ENCODE peak calls at places on chromosomes 12 and 14, in nine cellular contexts. One of them, this sample, is unnamed.
A peak's percentile ranks its signal among the peaks of the same experiment; 100 is the strongest.

GRCh38 chr12:77133566-77133965 is 68.2 kb upstream of the E2F7 start:
- DNase-seq in pulmonary artery endothelial cell: no peak
- DNase-seq in stimulated activated naive B cell treated with anti-CD40 and anti-IgM and Interleukin-4, amounts not matched to agents 10 μg/mL and 1 μg/mL and 100 μg/mL, for 72 hours: no peak
- DNase-seq in CD4-positive, alpha-beta T cell: no peak
- DNase-seq in GDM1: no peak
- DNase-seq in mesothelial cell of epicardium: peak; percentile 61
- DNase-seq in Daoy: peak; percentile 72
- DNase-seq in stimulated activated CD4-positive, alpha-beta T cell treated with anti-CD3 and anti-CD28 coated beads, Interleukin-4, amount 100 ng/mL, for 1 hour: peak; percentile 8
- DNase-seq in stimulated activated CD8-positive, alpha-beta memory T cell treated with anti-CD3 and anti-CD28 coated beads, Interleukin-12 subunit alpha, Interleukin-12 subunit beta, amount 100 ng/mL, for 4 hours: no peak
- DNase-seq in this sample: peak; percentile 63

GRCh38 chr12:24109381-24110039 is 160.0 kb upstream of the SOX5 start:
- DNase-seq in pulmonary artery endothelial cell: no peak
- DNase-seq in stimulated activated naive B cell treated with anti-CD40 and anti-IgM and Interleukin-4, amounts not matched to agents 10 μg/mL and 1 μg/mL and 100 μg/mL, for 72 hours: no peak
- DNase-seq in CD4-positive, alpha-beta T cell: no peak
- DNase-seq in GDM1: no peak
- DNase-seq in mesothelial cell of epicardium: no peak
- DNase-seq in Daoy: no peak
- DNase-seq in stimulated activated CD4-positive, alpha-beta T cell treated with anti-CD3 and anti-CD28 coated beads, Interleukin-4, amount 100 ng/mL, for 1 hour: no peak
- DNase-seq in stimulated activated CD8-positive, alpha-beta memory T cell treated with anti-CD3 and anti-CD28 coated beads, Interleukin-12 subunit alpha, Interleukin-12 subunit beta, amount 100 ng/mL, for 4 hours: no peak
- DNase-seq in this sample: no peak

GRCh38 chr14:100784523-100785337 is 41.2 kb upstream of the MEG3 start:
- DNase-seq in pulmonary artery endothelial cell: no peak
- DNase-seq in stimulated activated naive B cell treated with anti-CD40 and anti-IgM and Interleukin-4, amounts not matched to agents 10 μg/mL and 1 μg/mL and 100 μg/mL, for 72 hours: no peak
- DNase-seq in CD4-positive, alpha-beta T cell: no peak
- DNase-seq in GDM1: no peak
- DNase-seq in mesothelial cell of epicardium: no peak
- DNase-seq in Daoy: no peak
- DNase-seq in stimulated activated CD4-positive, alpha-beta T cell treated with anti-CD3 and anti-CD28 coated beads, Interleukin-4, amount 100 ng/mL, for 1 hour: no peak
- DNase-seq in stimulated activated CD8-positive, alpha-beta memory T cell treated with anti-CD3 and anti-CD28 coated beads, Interleukin-12 subunit alpha, Interleukin-12 subunit beta, amount 100 ng/mL, for 4 hours: no peak
- DNase-seq in this sample: no peak

GRCh38 chr12:111596985-111597730 is 2.0 kb downstream of the ATXN2 start:
- DNase-seq in pulmonary artery endothelial cell: peak; percentile 30
- DNase-seq in stimulated activated naive B cell treated with anti-CD40 and anti-IgM and Interleukin-4, amounts not matched to agents 10 μg/mL and 1 μg/mL and 100 μg/mL, for 72 hours: peak; percentile 7
- DNase-seq in CD4-positive, alpha-beta T cell: peak; percentile 4
- DNase-seq in GDM1: peak; percentile 56
- DNase-seq in mesothelial cell of epicardium: no peak
- DNase-seq in Daoy: peak; percentile 81
- DNase-seq in stimulated activated CD4-positive, alpha-beta T cell treated with anti-CD3 and anti-CD28 coated beads, Interleukin-4, amount 100 ng/mL, for 1 hour: peak; percentile 23
- DNase-seq in stimulated activated CD8-positive, alpha-beta memory T cell treated with anti-CD3 and anti-CD28 coated beads, Interleukin-12 subunit alpha, Interleukin-12 subunit beta, amount 100 ng/mL, for 4 hours: no peak
- DNase-seq in this sample: no peak

GRCh38 chr12:53053223-53054111 is 3.6 kb downstream of the TNS2 start:
- DNase-seq in pulmonary artery endothelial cell: no peak
- DNase-seq in stimulated activated naive B cell treated with anti-CD40 and anti-IgM and Interleukin-4, amounts not matched to agents 10 μg/mL and 1 μg/mL and 100 μg/mL, for 72 hours: peak; percentile 33
- DNase-seq in CD4-positive, alpha-beta T cell: peak; percentile 60
- DNase-seq in GDM1: no peak
- DNase-seq in mesothelial cell of epicardium: peak; percentile 72
- DNase-seq in Daoy: peak; percentile 19
- DNase-seq in stimulated activated CD4-positive, alpha-beta T cell treated with anti-CD3 and anti-CD28 coated beads, Interleukin-4, amount 100 ng/mL, for 1 hour: peak; percentile 53
- DNase-seq in stimulated activated CD8-positive, alpha-beta memory T cell treated with anti-CD3 and anti-CD28 coated beads, Interleukin-12 subunit alpha, Interleukin-12 subunit beta, amount 100 ng/mL, for 4 hours: no peak
- DNase-seq in this sample: peak; percentile 73

GRCh38 chr12:8699714-8700113 is 1.9 kb downstream of the RIMKLB start:
- DNase-seq in pulmonary artery endothelial cell: no peak
- DNase-seq in stimulated activated naive B cell treated with anti-CD40 and anti-IgM and Interleukin-4, amounts not matched to agents 10 μg/mL and 1 μg/mL and 100 μg/mL, for 72 hours: no peak
- DNase-seq in CD4-positive, alpha-beta T cell: no peak
- DNase-seq in GDM1: no peak
- DNase-seq in mesothelial cell of epicardium: no peak
- DNase-seq in Daoy: no peak
- DNase-seq in stimulated activated CD4-positive, alpha-beta T cell treated with anti-CD3 and anti-CD28 coated beads, Interleukin-4, amount 100 ng/mL, for 1 hour: no peak
- DNase-seq in stimulated activated CD8-positive, alpha-beta memory T cell treated with anti-CD3 and anti-CD28 coated beads, Interleukin-12 subunit alpha, Interleukin-12 subunit beta, amount 100 ng/mL, for 4 hours: no peak
- DNase-seq in this sample: no peak

GRCh38 chr12:102950950-102951490 is 6.5 kb upstream of the ASCL1 start:
- DNase-seq in pulmonary artery endothelial cell: no peak
- DNase-seq in stimulated activated naive B cell treated with anti-CD40 and anti-IgM and Interleukin-4, amounts not matched to agents 10 μg/mL and 1 μg/mL and 100 μg/mL, for 72 hours: no peak
- DNase-seq in CD4-positive, alpha-beta T cell: no peak
- DNase-seq in GDM1: no peak
- DNase-seq in mesothelial cell of epicardium: no peak
- DNase-seq in Daoy: no peak
- DNase-seq in stimulated activated CD4-positive, alpha-beta T cell treated with anti-CD3 and anti-CD28 coated beads, Interleukin-4, amount 100 ng/mL, for 1 hour: no peak
- DNase-seq in stimulated activated CD8-positive, alpha-beta memory T cell treated with anti-CD3 and anti-CD28 coated beads, Interleukin-12 subunit alpha, Interleukin-12 subunit beta, amount 100 ng/mL, for 4 hours: no peak
- DNase-seq in this sample: no peak

GRCh38 chr12:86256169-86256568 is at the start of gene MGAT4C:
- DNase-seq in pulmonary artery endothelial cell: no peak
- DNase-seq in stimulated activated naive B cell treated with anti-CD40 and anti-IgM and Interleukin-4, amounts not matched to agents 10 μg/mL and 1 μg/mL and 100 μg/mL, for 72 hours: no peak
- DNase-seq in CD4-positive, alpha-beta T cell: no peak
- DNase-seq in GDM1: no peak
- DNase-seq in mesothelial cell of epicardium: no peak
- DNase-seq in Daoy: no peak
- DNase-seq in stimulated activated CD4-positive, alpha-beta T cell treated with anti-CD3 and anti-CD28 coated beads, Interleukin-4, amount 100 ng/mL, for 1 hour: no peak
- DNase-seq in stimulated activated CD8-positive, alpha-beta memory T cell treated with anti-CD3 and anti-CD28 coated beads, Interleukin-12 subunit alpha, Interleukin-12 subunit beta, amount 100 ng/mL, for 4 hours: no peak
- DNase-seq in this sample: no peak

GRCh38 chr14:69464829-69465228 is 19.7 kb upstream of the PLEKHD1 start:
- DNase-seq in pulmonary artery endothelial cell: peak; percentile 87
- DNase-seq in stimulated activated naive B cell treated with anti-CD40 and anti-IgM and Interleukin-4, amounts not matched to agents 10 μg/mL and 1 μg/mL and 100 μg/mL, for 72 hours: no peak
- DNase-seq in CD4-positive, alpha-beta T cell: no peak
- DNase-seq in GDM1: no peak
- DNase-seq in mesothelial cell of epicardium: no peak
- DNase-seq in Daoy: peak; percentile 96
- DNase-seq in stimulated activated CD4-positive, alpha-beta T cell treated with anti-CD3 and anti-CD28 coated beads, Interleukin-4, amount 100 ng/mL, for 1 hour: no peak
- DNase-seq in stimulated activated CD8-positive, alpha-beta memory T cell treated with anti-CD3 and anti-CD28 coated beads, Interleukin-12 subunit alpha, Interleukin-12 subunit beta, amount 100 ng/mL, for 4 hours: no peak
- DNase-seq in this sample: no peak

GRCh38 chr12:10016881-10017280 is 6.5 kb downstream of the CLEC12B start:
- DNase-seq in pulmonary artery endothelial cell: peak; percentile 79
- DNase-seq in stimulated activated naive B cell treated with anti-CD40 and anti-IgM and Interleukin-4, amounts not matched to agents 10 μg/mL and 1 μg/mL and 100 μg/mL, for 72 hours: no peak
- DNase-seq in CD4-positive, alpha-beta T cell: no peak
- DNase-seq in GDM1: no peak
- DNase-seq in mesothelial cell of epicardium: no peak
- DNase-seq in Daoy: no peak
- DNase-seq in stimulated activated CD4-positive, alpha-beta T cell treated with anti-CD3 and anti-CD28 coated beads, Interleukin-4, amount 100 ng/mL, for 1 hour: no peak
- DNase-seq in stimulated activated CD8-positive, alpha-beta memory T cell treated with anti-CD3 and anti-CD28 coated beads, Interleukin-12 subunit alpha, Interleukin-12 subunit beta, amount 100 ng/mL, for 4 hours: no peak
- DNase-seq in this sample: no peak

GRCh38 chr14:102825307-102826095 is 48.3 kb downstream of the TRAF3 start:
- DNase-seq in pulmonary artery endothelial cell: no peak
- DNase-seq in stimulated activated naive B cell treated with anti-CD40 and anti-IgM and Interleukin-4, amounts not matched to agents 10 μg/mL and 1 μg/mL and 100 μg/mL, for 72 hours: no peak
- DNase-seq in CD4-positive, alpha-beta T cell: no peak
- DNase-seq in GDM1: no peak
- DNase-seq in mesothelial cell of epicardium: no peak
- DNase-seq in Daoy: no peak
- DNase-seq in stimulated activated CD4-positive, alpha-beta T cell treated with anti-CD3 and anti-CD28 coated beads, Interleukin-4, amount 100 ng/mL, for 1 hour: no peak
- DNase-seq in stimulated activated CD8-positive, alpha-beta memory T cell treated with anti-CD3 and anti-CD28 coated beads, Interleukin-12 subunit alpha, Interleukin-12 subunit beta, amount 100 ng/mL, for 4 hours: no peak
- DNase-seq in this sample: no peak

GRCh38 chr12:7981446-7981845 is 45.5 kb upstream of the SLC2A3 start:
- DNase-seq in pulmonary artery endothelial cell: no peak
- DNase-seq in stimulated activated naive B cell treated with anti-CD40 and anti-IgM and Interleukin-4, amounts not matched to agents 10 μg/mL and 1 μg/mL and 100 μg/mL, for 72 hours: no peak
- DNase-seq in CD4-positive, alpha-beta T cell: no peak
- DNase-seq in GDM1: no peak
- DNase-seq in mesothelial cell of epicardium: no peak
- DNase-seq in Daoy: no peak
- DNase-seq in stimulated activated CD4-positive, alpha-beta T cell treated with anti-CD3 and anti-CD28 coated beads, Interleukin-4, amount 100 ng/mL, for 1 hour: no peak
- DNase-seq in stimulated activated CD8-positive, alpha-beta memory T cell treated with anti-CD3 and anti-CD28 coated beads, Interleukin-12 subunit alpha, Interleukin-12 subunit beta, amount 100 ng/mL, for 4 hours: no peak
- DNase-seq in this sample: no peak

GRCh38 chr12:1457901-1458300 is 136.5 kb downstream of the FBXL14 start:
- DNase-seq in pulmonary artery endothelial cell: no peak
- DNase-seq in stimulated activated naive B cell treated with anti-CD40 and anti-IgM and Interleukin-4, amounts not matched to agents 10 μg/mL and 1 μg/mL and 100 μg/mL, for 72 hours: no peak
- DNase-seq in CD4-positive, alpha-beta T cell: no peak
- DNase-seq in GDM1: no peak
- DNase-seq in mesothelial cell of epicardium: no peak
- DNase-seq in Daoy: peak; percentile 51
- DNase-seq in stimulated activated CD4-positive, alpha-beta T cell treated with anti-CD3 and anti-CD28 coated beads, Interleukin-4, amount 100 ng/mL, for 1 hour: no peak
- DNase-seq in stimulated activated CD8-positive, alpha-beta memory T cell treated with anti-CD3 and anti-CD28 coated beads, Interleukin-12 subunit alpha, Interleukin-12 subunit beta, amount 100 ng/mL, for 4 hours: no peak
- DNase-seq in this sample: no peak

GRCh38 chr12:57046947-57047890 is 2.7 kb downstream of the MYO1A start:
- DNase-seq in pulmonary artery endothelial cell: no peak
- DNase-seq in stimulated activated naive B cell treated with anti-CD40 and anti-IgM and Interleukin-4, amounts not matched to agents 10 μg/mL and 1 μg/mL and 100 μg/mL, for 72 hours: peak; percentile 17
- DNase-seq in CD4-positive, alpha-beta T cell: no peak
- DNase-seq in GDM1: no peak
- DNase-seq in mesothelial cell of epicardium: no peak
- DNase-seq in Daoy: no peak
- DNase-seq in stimulated activated CD4-positive, alpha-beta T cell treated with anti-CD3 and anti-CD28 coated beads, Interleukin-4, amount 100 ng/mL, for 1 hour: no peak
- DNase-seq in stimulated activated CD8-positive, alpha-beta memory T cell treated with anti-CD3 and anti-CD28 coated beads, Interleukin-12 subunit alpha, Interleukin-12 subunit beta, amount 100 ng/mL, for 4 hours: peak; percentile 5
- DNase-seq in this sample: no peak

GRCh38 chr12:119115296-119115905 is 63.3 kb upstream of the HSPB8 start:
- DNase-seq in pulmonary artery endothelial cell: no peak
- DNase-seq in stimulated activated naive B cell treated with anti-CD40 and anti-IgM and Interleukin-4, amounts not matched to agents 10 μg/mL and 1 μg/mL and 100 μg/mL, for 72 hours: no peak
- DNase-seq in CD4-positive, alpha-beta T cell: no peak
- DNase-seq in GDM1: no peak
- DNase-seq in mesothelial cell of epicardium: peak; percentile 57
- DNase-seq in Daoy: peak; percentile 44
- DNase-seq in stimulated activated CD4-positive, alpha-beta T cell treated with anti-CD3 and anti-CD28 coated beads, Interleukin-4, amount 100 ng/mL, for 1 hour: no peak
- DNase-seq in stimulated activated CD8-positive, alpha-beta memory T cell treated with anti-CD3 and anti-CD28 coated beads, Interleukin-12 subunit alpha, Interleukin-12 subunit beta, amount 100 ng/mL, for 4 hours: no peak
- DNase-seq in this sample: peak; percentile 54

GRCh38 chr14:101195309-101195724 is 291.8 kb upstream of the RTL1 start:
- DNase-seq in pulmonary artery endothelial cell: no peak
- DNase-seq in stimulated activated naive B cell treated with anti-CD40 and anti-IgM and Interleukin-4, amounts not matched to agents 10 μg/mL and 1 μg/mL and 100 μg/mL, for 72 hours: no peak
- DNase-seq in CD4-positive, alpha-beta T cell: no peak
- DNase-seq in GDM1: no peak
- DNase-seq in mesothelial cell of epicardium: no peak
- DNase-seq in Daoy: no peak
- DNase-seq in stimulated activated CD4-positive, alpha-beta T cell treated with anti-CD3 and anti-CD28 coated beads, Interleukin-4, amount 100 ng/mL, for 1 hour: no peak
- DNase-seq in stimulated activated CD8-positive, alpha-beta memory T cell treated with anti-CD3 and anti-CD28 coated beads, Interleukin-12 subunit alpha, Interleukin-12 subunit beta, amount 100 ng/mL, for 4 hours: no peak
- DNase-seq in this sample: no peak

GRCh38 chr14:24634158-24634557 is at the start of gene GZMB:
- DNase-seq in pulmonary artery endothelial cell: no peak
- DNase-seq in stimulated activated naive B cell treated with anti-CD40 and anti-IgM and Interleukin-4, amounts not matched to agents 10 μg/mL and 1 μg/mL and 100 μg/mL, for 72 hours: no peak
- DNase-seq in CD4-positive, alpha-beta T cell: no peak
- DNase-seq in GDM1: no peak
- DNase-seq in mesothelial cell of epicardium: no peak
- DNase-seq in Daoy: no peak
- DNase-seq in stimulated activated CD4-positive, alpha-beta T cell treated with anti-CD3 and anti-CD28 coated beads, Interleukin-4, amount 100 ng/mL, for 1 hour: peak; percentile 12
- DNase-seq in stimulated activated CD8-positive, alpha-beta memory T cell treated with anti-CD3 and anti-CD28 coated beads, Interleukin-12 subunit alpha, Interleukin-12 subunit beta, amount 100 ng/mL, for 4 hours: peak; percentile 69
- DNase-seq in this sample: no peak

GRCh38 chr14:59905193-59905592 is 14.8 kb upstream of the LRRC9 start:
- DNase-seq in pulmonary artery endothelial cell: no peak
- DNase-seq in stimulated activated naive B cell treated with anti-CD40 and anti-IgM and Interleukin-4, amounts not matched to agents 10 μg/mL and 1 μg/mL and 100 μg/mL, for 72 hours: no peak
- DNase-seq in CD4-positive, alpha-beta T cell: no peak
- DNase-seq in GDM1: no peak
- DNase-seq in mesothelial cell of epicardium: no peak
- DNase-seq in Daoy: peak; percentile 12
- DNase-seq in stimulated activated CD4-positive, alpha-beta T cell treated with anti-CD3 and anti-CD28 coated beads, Interleukin-4, amount 100 ng/mL, for 1 hour: no peak
- DNase-seq in stimulated activated CD8-positive, alpha-beta memory T cell treated with anti-CD3 and anti-CD28 coated beads, Interleukin-12 subunit alpha, Interleukin-12 subunit beta, amount 100 ng/mL, for 4 hours: no peak
- DNase-seq in this sample: no peak

GRCh38 chr12:102406033-102406584 is 74.3 kb downstream of the IGF1 start:
- DNase-seq in pulmonary artery endothelial cell: no peak
- DNase-seq in stimulated activated naive B cell treated with anti-CD40 and anti-IgM and Interleukin-4, amounts not matched to agents 10 μg/mL and 1 μg/mL and 100 μg/mL, for 72 hours: no peak
- DNase-seq in CD4-positive, alpha-beta T cell: no peak
- DNase-seq in GDM1: no peak
- DNase-seq in mesothelial cell of epicardium: no peak
- DNase-seq in Daoy: no peak
- DNase-seq in stimulated activated CD4-positive, alpha-beta T cell treated with anti-CD3 and anti-CD28 coated beads, Interleukin-4, amount 100 ng/mL, for 1 hour: no peak
- DNase-seq in stimulated activated CD8-positive, alpha-beta memory T cell treated with anti-CD3 and anti-CD28 coated beads, Interleukin-12 subunit alpha, Interleukin-12 subunit beta, amount 100 ng/mL, for 4 hours: no peak
- DNase-seq in this sample: no peak

GRCh38 chr14:67618617-67619063 is 1.1 kb upstream of the ARG2 start:
- DNase-seq in pulmonary artery endothelial cell: peak; percentile 61
- DNase-seq in stimulated activated naive B cell treated with anti-CD40 and anti-IgM and Interleukin-4, amounts not matched to agents 10 μg/mL and 1 μg/mL and 100 μg/mL, for 72 hours: peak; percentile 3
- DNase-seq in CD4-positive, alpha-beta T cell: no peak
- DNase-seq in GDM1: peak; percentile 56
- DNase-seq in mesothelial cell of epicardium: no peak
- DNase-seq in Daoy: peak; percentile 62
- DNase-seq in stimulated activated CD4-positive, alpha-beta T cell treated with anti-CD3 and anti-CD28 coated beads, Interleukin-4, amount 100 ng/mL, for 1 hour: no peak
- DNase-seq in stimulated activated CD8-positive, alpha-beta memory T cell treated with anti-CD3 and anti-CD28 coated beads, Interleukin-12 subunit alpha, Interleukin-12 subunit beta, amount 100 ng/mL, for 4 hours: no peak
- DNase-seq in this sample: no peak

GRCh38 chr14:75134644-75135043 is 7.8 kb upstream of the NEK9 start:
- DNase-seq in pulmonary artery endothelial cell: no peak
- DNase-seq in stimulated activated naive B cell treated with anti-CD40 and anti-IgM and Interleukin-4, amounts not matched to agents 10 μg/mL and 1 μg/mL and 100 μg/mL, for 72 hours: no peak
- DNase-seq in CD4-positive, alpha-beta T cell: no peak
- DNase-seq in GDM1: no peak
- DNase-seq in mesothelial cell of epicardium: no peak
- DNase-seq in Daoy: no peak
- DNase-seq in stimulated activated CD4-positive, alpha-beta T cell treated with anti-CD3 and anti-CD28 coated beads, Interleukin-4, amount 100 ng/mL, for 1 hour: no peak
- DNase-seq in stimulated activated CD8-positive, alpha-beta memory T cell treated with anti-CD3 and anti-CD28 coated beads, Interleukin-12 subunit alpha, Interleukin-12 subunit beta, amount 100 ng/mL, for 4 hours: no peak
- DNase-seq in this sample: no peak

GRCh38 chr14:101174522-101174838 is 271.0 kb upstream of the RTL1 start:
- DNase-seq in pulmonary artery endothelial cell: no peak
- DNase-seq in stimulated activated naive B cell treated with anti-CD40 and anti-IgM and Interleukin-4, amounts not matched to agents 10 μg/mL and 1 μg/mL and 100 μg/mL, for 72 hours: no peak
- DNase-seq in CD4-positive, alpha-beta T cell: no peak
- DNase-seq in GDM1: no peak
- DNase-seq in mesothelial cell of epicardium: peak; percentile 30
- DNase-seq in Daoy: no peak
- DNase-seq in stimulated activated CD4-positive, alpha-beta T cell treated with anti-CD3 and anti-CD28 coated beads, Interleukin-4, amount 100 ng/mL, for 1 hour: no peak
- DNase-seq in stimulated activated CD8-positive, alpha-beta memory T cell treated with anti-CD3 and anti-CD28 coated beads, Interleukin-12 subunit alpha, Interleukin-12 subunit beta, amount 100 ng/mL, for 4 hours: no peak
- DNase-seq in this sample: no peak